ENCODE peak calls at places on chromosomes 2 and 18, in ten cellular contexts. W is LoVo; D is NCI-H2081; R is pulmonary artery endothelial cell; Z is Peyer's patch; L is fibroblast of the aortic adventitia; S is activated CD4-positive, alpha-beta T cell treated with anti-CD3 and anti-CD28 coated beads, Interleukin-2, amount 50 U/mL, for 48 hours; V is NCI-H748 treated with DMSO at 0.1 percent for 48 hours; J is HS-27A; M is right cardiac atrium. C is an unnamed sample.

GRCh38 chr2:238106698-238107524 is 6.8 kb downstream of the ESPNL start:
- DNase-seq in W (no peak), D (no peak), R (no peak), Z (peak), L (no peak), S (peak), V (no peak), J (no peak), M (peak), C (no peak)

GRCh38 chr2:133591164-133591563 is 22.9 kb upstream of the NCKAP5 start:
- DNase-seq in W (no peak), D (peak), R (no peak), Z (no peak), L (peak), S (no peak), V (peak), J (no peak), M (peak), C (no peak)

GRCh38 chr2:72037322-72037721 is 110.3 kb downstream of the CYP26B1 start:
- DNase-seq in W (no peak), D (no peak), R (no peak), Z (no peak), L (no peak), S (no peak), V (no peak), J (no peak), M (no peak), C (no peak)

GRCh38 chr2:69149631-69150215 is 136.7 kb downstream of the ANTXR1 start:
- DNase-seq in W (no peak), D (no peak), R (no peak), Z (no peak), L (peak), S (no peak), V (no peak), J (no peak), M (peak), C (peak)

GRCh38 chr18:79905389-79905911 is 46.0 kb downstream of the SLC66A2 start:
- DNase-seq in W (no peak), D (no peak), R (no peak), Z (no peak), L (peak), S (no peak), V (no peak), J (no peak), M (peak), C (no peak)

GRCh38 chr2:96144481-96145027 is 686 bp downstream of the DUSP2 start:
- DNase-seq in W (peak), D (no peak), R (no peak), Z (peak), L (no peak), S (peak), V (no peak), J (peak), M (no peak), C (no peak)

GRCh38 chr18:22800551-22800951 is 132.6 kb upstream of the RBBP8 start:
- DNase-seq in W (no peak), D (no peak), R (no peak), Z (no peak), L (peak), S (no peak), V (no peak), J (no peak), M (peak), C (no peak)

GRCh38 chr2:36449943-36450392 is 94.4 kb downstream of the CRIM1 start:
- DNase-seq in W (no peak), D (no peak), R (no peak), Z (no peak), L (peak), S (no peak), V (no peak), J (no peak), M (no peak), C (no peak)

GRCh38 chr2:31191931-31192330 is 25.4 kb downstream of the CAPN14 start:
- DNase-seq in W (no peak), D (no peak), R (no peak), Z (no peak), L (no peak), S (no peak), V (no peak), J (no peak), M (no peak), C (no peak)

GRCh38 chr18:74217476-74218143 is 69.3 kb downstream of the TIMM21 start:
- DNase-seq in W (no peak), D (no peak), R (no peak), Z (no peak), L (no peak), S (no peak), V (no peak), J (no peak), M (no peak), C (no peak)

GRCh38 chr2:195575879-195576391 is 81.1 kb upstream of the SLC39A10 start:
- DNase-seq in W (peak), D (no peak), R (peak), Z (peak), L (peak), S (no peak), V (no peak), J (peak), M (no peak), C (peak)

GRCh38 chr2:33420726-33421125 is 55.7 kb upstream of the RASGRP3 start:
- DNase-seq in W (no peak), D (no peak), R (peak), Z (no peak), L (peak), S (no peak), V (no peak), J (no peak), M (no peak), C (no peak)

GRCh38 chr2:30675758-30676157 is 131.5 kb downstream of the CAPN13 start:
- DNase-seq in W (no peak), D (no peak), R (no peak), Z (no peak), L (peak), S (no peak), V (no peak), J (no peak), M (no peak), C (no peak)

GRCh38 chr2:82852787-82853186 is 1606.3 kb downstream of the SUCLG1 start:
- DNase-seq in W (no peak), D (no peak), R (no peak), Z (no peak), L (no peak), S (no peak), V (no peak), J (no peak), M (no peak), C (no peak)

GRCh38 chr2:151904807-151905206 is 76.6 kb upstream of the ARL5A start:
- DNase-seq in W (no peak), D (no peak), R (no peak), Z (no peak), L (peak), S (no peak), V (no peak), J (no peak), M (no peak), C (no peak)

GRCh38 chr2:237096201-237096600 is 10.5 kb downstream of the COPS8 start:
- DNase-seq in W (no peak), D (no peak), R (peak), Z (no peak), L (no peak), S (no peak), V (no peak), J (no peak), M (no peak), C (no peak)

GRCh38 chr2:233471291-233472035 is 95.1 kb downstream of the USP40 start:
- DNase-seq in W (no peak), D (no peak), R (no peak), Z (no peak), L (no peak), S (no peak), V (no peak), J (no peak), M (no peak), C (no peak)

GRCh38 chr2:74334931-74335333 is 8.3 kb downstream of the SLC4A5 start:
- DNase-seq in W (peak), D (peak), R (peak), Z (peak), L (peak), S (peak), V (peak), J (peak), M (peak), C (peak)

GRCh38 chr2:97911922-97912575 is 83.7 kb downstream of the TMEM131 start:
- DNase-seq in W (peak), D (no peak), R (no peak), Z (no peak), L (no peak), S (no peak), V (no peak), J (no peak), M (no peak), C (no peak)

GRCh38 chr2:127087780-127088495 is 19.0 kb downstream of the BIN1 start:
- DNase-seq in W (no peak), D (no peak), R (no peak), Z (no peak), L (no peak), S (no peak), V (no peak), J (no peak), M (peak), C (no peak)

GRCh38 chr2:29041161-29041660 is 33.1 kb downstream of the PCARE start:
- DNase-seq in W (no peak), D (no peak), R (no peak), Z (no peak), L (no peak), S (no peak), V (no peak), J (no peak), M (no peak), C (no peak)

GRCh38 chr2:212495076-212495475 is 43.5 kb downstream of the ERBB4 start:
- DNase-seq in W (no peak), D (no peak), R (no peak), Z (no peak), L (no peak), S (no peak), V (no peak), J (no peak), M (no peak), C (no peak)

GRCh38 chr18:77552945-77553344 is 303.3 kb downstream of the GALR1 start:
- DNase-seq in W (no peak), D (no peak), R (no peak), Z (no peak), L (no peak), S (no peak), V (no peak), J (no peak), M (no peak), C (no peak)

GRCh38 chr2:158973111-158973510 is 4.7 kb downstream of the TANC1 start:
- DNase-seq in W (peak), D (no peak), R (no peak), Z (no peak), L (no peak), S (no peak), V (no peak), J (no peak), M (no peak), C (no peak)

GRCh38 chr2:160075171-160075570 is 12.8 kb upstream of the PLA2R1 start:
- DNase-seq in W (peak), D (no peak), R (peak), Z (no peak), L (peak), S (no peak), V (no peak), J (peak), M (peak), C (peak)

GRCh38 chr2:73927344-73927743 is 664 bp downstream of the DGUOK start:
- DNase-seq in W (no peak), D (no peak), R (no peak), Z (no peak), L (peak), S (no peak), V (no peak), J (no peak), M (no peak), C (no peak)

GRCh38 chr2:100813527-100813926 is 6.4 kb upstream of the NPAS2 start:
- DNase-seq in W (no peak), D (no peak), R (peak), Z (no peak), L (peak), S (no peak), V (no peak), J (no peak), M (no peak), C (peak)

GRCh38 chr2:165793779-165794519 is at the start of gene GALNT3:
- DNase-seq in W (peak), D (peak), R (no peak), Z (peak), L (no peak), S (peak), V (peak), J (no peak), M (peak), C (peak)

GRCh38 chr2:2620604-2621003 is 289.5 kb upstream of the MYT1L start:
- DNase-seq in W (no peak), D (no peak), R (no peak), Z (no peak), L (no peak), S (no peak), V (no peak), J (no peak), M (no peak), C (no peak)

GRCh38 chr2:193824474-193824873 is 1629.7 kb upstream of the TMEFF2 start:
- DNase-seq in W (no peak), D (no peak), R (no peak), Z (no peak), L (peak), S (no peak), V (no peak), J (peak), M (no peak), C (no peak)

GRCh38 chr2:156452971-156453370 is 16.8 kb downstream of the GPD2 start:
- DNase-seq in W (no peak), D (no peak), R (no peak), Z (no peak), L (peak), S (no peak), V (no peak), J (no peak), M (no peak), C (no peak)

GRCh38 chr2:10022464-10022863 is 20.9 kb upstream of the KLF11 start:
- DNase-seq in W (no peak), D (no peak), R (no peak), Z (no peak), L (no peak), S (no peak), V (no peak), J (no peak), M (peak), C (no peak)